ENCODE peak calls at places on chromosomes 12 and 14, in five cellular contexts. One of them, this sample, is unnamed.

GRCh38 chr12:21073822-21074460 is 57.1 kb upstream of the SLCO1B1 start:
- DNase-seq in coronary artery: no peak
- DNase-seq in fibroblast of mammary gland: no peak
- DNase-seq in A549: no peak
- DNase-seq in pancreas: no peak
- DNase-seq in this sample: peak; percentile 46

GRCh38 chr12:2332266-2332665 is 279.5 kb downstream of the CACNA1C start:
- DNase-seq in coronary artery: no peak
- DNase-seq in pancreas: no peak
- DNase-seq in A549: no peak
- DNase-seq in fibroblast of mammary gland: peak; percentile 36
- DNase-seq in this sample: no peak

GRCh38 chr14:79064200-79064599 is 894.0 kb downstream of the NRXN3 start:
- DNase-seq in pancreas: no peak
- DNase-seq in fibroblast of mammary gland: no peak
- DNase-seq in A549: no peak
- DNase-seq in coronary artery: no peak
- DNase-seq in this sample: no peak

GRCh38 chr12:126389215-126389841 is 1324.1 kb downstream of the AACS start:
- DNase-seq in pancreas: no peak
- DNase-seq in A549: no peak
- DNase-seq in coronary artery: no peak
- DNase-seq in fibroblast of mammary gland: peak; percentile 82
- DNase-seq in this sample: no peak

GRCh38 chr14:66508846-66509621 is 1.1 kb downstream of the GPHN start:
- DNase-seq in A549: peak; percentile 20
- DNase-seq in pancreas: peak; percentile 76
- DNase-seq in fibroblast of mammary gland: peak; percentile 21
- DNase-seq in coronary artery: peak; percentile 79
- DNase-seq in this sample: peak; percentile 52

GRCh38 chr14:22497144-22497423 is 91.9 kb downstream of the DAD1 start:
- DNase-seq in A549: no peak
- DNase-seq in coronary artery: no peak
- DNase-seq in fibroblast of mammary gland: no peak
- DNase-seq in pancreas: no peak
- DNase-seq in this sample: no peak

GRCh38 chr12:114438635-114439256 is 32.8 kb upstream of the TBX5 start:
- DNase-seq in A549: no peak
- DNase-seq in coronary artery: no peak
- DNase-seq in pancreas: no peak
- DNase-seq in fibroblast of mammary gland: no peak
- DNase-seq in this sample: no peak

GRCh38 chr12:9646794-9647622 is 22.5 kb upstream of the CLEC2D start:
- DNase-seq in A549: peak; percentile 2
- DNase-seq in fibroblast of mammary gland: peak; percentile 19
- DNase-seq in pancreas: no peak
- DNase-seq in coronary artery: no peak
- DNase-seq in this sample: peak; percentile 47

GRCh38 chr12:89556976-89557375 is 31.1 kb upstream of the POC1B start:
- DNase-seq in coronary artery: no peak
- DNase-seq in A549: no peak
- DNase-seq in fibroblast of mammary gland: no peak
- DNase-seq in pancreas: no peak
- DNase-seq in this sample: no peak

GRCh38 chr12:64252708-64253107 is 30.6 kb upstream of the KICS2 start:
- DNase-seq in pancreas: no peak
- DNase-seq in fibroblast of mammary gland: peak; percentile 97
- DNase-seq in coronary artery: no peak
- DNase-seq in A549: no peak
- DNase-seq in this sample: peak; percentile 64

GRCh38 chr12:120211243-120211903 is 10.5 kb upstream of the RPLP0 start:
- DNase-seq in A549: no peak
- DNase-seq in pancreas: no peak
- DNase-seq in coronary artery: no peak
- DNase-seq in fibroblast of mammary gland: no peak
- DNase-seq in this sample: no peak

GRCh38 chr12:52682938-52683574 is 2.8 kb upstream of the KRT1 start:
- DNase-seq in fibroblast of mammary gland: no peak
- DNase-seq in pancreas: no peak
- DNase-seq in coronary artery: no peak
- DNase-seq in A549: no peak
- DNase-seq in this sample: no peak

GRCh38 chr12:92971869-92972524 is 42.9 kb upstream of the EEA1 start:
- DNase-seq in coronary artery: no peak
- DNase-seq in fibroblast of mammary gland: peak; percentile 92
- DNase-seq in pancreas: no peak
- DNase-seq in A549: no peak
- DNase-seq in this sample: peak; percentile 83

GRCh38 chr12:20627001-20627588 is 68.0 kb upstream of the SLCO1C1 start:
- DNase-seq in fibroblast of mammary gland: no peak
- DNase-seq in coronary artery: no peak
- DNase-seq in pancreas: no peak
- DNase-seq in A549: no peak
- DNase-seq in this sample: no peak

GRCh38 chr12:6961278-6961694 is 9.2 kb downstream of the PHB2 start:
- DNase-seq in coronary artery: peak; percentile 76
- DNase-seq in fibroblast of mammary gland: peak; percentile 78
- DNase-seq in pancreas: no peak
- DNase-seq in A549: no peak
- DNase-seq in this sample: peak; percentile 76

GRCh38 chr12:64452559-64453329 is 824 bp downstream of the TBK1 start:
- DNase-seq in pancreas: no peak
- DNase-seq in coronary artery: no peak
- DNase-seq in A549: peak; percentile 46
- DNase-seq in fibroblast of mammary gland: peak; percentile 97
- DNase-seq in this sample: peak; percentile 96

GRCh38 chr14:33393155-33393894 is 454.6 kb downstream of the NPAS3 start:
- DNase-seq in fibroblast of mammary gland: no peak
- DNase-seq in A549: no peak
- DNase-seq in coronary artery: no peak
- DNase-seq in pancreas: no peak
- DNase-seq in this sample: no peak

GRCh38 chr12:946656-947055 is 2.8 kb downstream of the RAD52 start:
- DNase-seq in pancreas: no peak
- DNase-seq in A549: no peak
- DNase-seq in fibroblast of mammary gland: peak; percentile 44
- DNase-seq in coronary artery: no peak
- DNase-seq in this sample: peak; percentile 40

GRCh38 chr12:15534322-15534721 is 212.0 kb downstream of the PTPRO start:
- DNase-seq in A549: no peak
- DNase-seq in pancreas: no peak
- DNase-seq in fibroblast of mammary gland: peak; percentile 37
- DNase-seq in coronary artery: no peak
- DNase-seq in this sample: no peak

GRCh38 chr14:30559638-30560071 is 697 bp downstream of the G2E3 start:
- DNase-seq in coronary artery: no peak
- DNase-seq in fibroblast of mammary gland: peak; percentile 46
- DNase-seq in pancreas: no peak
- DNase-seq in A549: no peak
- DNase-seq in this sample: peak; percentile 30

GRCh38 chr14:49688701-49689030 is 652 bp upstream of the POLE2 start:
- DNase-seq in coronary artery: no peak
- DNase-seq in A549: no peak
- DNase-seq in fibroblast of mammary gland: no peak
- DNase-seq in pancreas: no peak
- DNase-seq in this sample: no peak

GRCh38 chr14:49692191-49692757 is 646 bp upstream of the KLHDC1 start:
- DNase-seq in A549: no peak
- DNase-seq in pancreas: no peak
- DNase-seq in coronary artery: no peak
- DNase-seq in fibroblast of mammary gland: peak; percentile 30
- DNase-seq in this sample: no peak

GRCh38 chr14:49691031-49691430 is 1.9 kb upstream of the KLHDC1 start:
- DNase-seq in A549: no peak
- DNase-seq in pancreas: no peak
- DNase-seq in coronary artery: no peak
- DNase-seq in fibroblast of mammary gland: no peak
- DNase-seq in this sample: no peak

GRCh38 chr14:49686425-49686824 is 1.6 kb downstream of the POLE2 start:
- DNase-seq in coronary artery: no peak
- DNase-seq in A549: no peak
- DNase-seq in fibroblast of mammary gland: no peak
- DNase-seq in pancreas: no peak
- DNase-seq in this sample: no peak

DNA sequence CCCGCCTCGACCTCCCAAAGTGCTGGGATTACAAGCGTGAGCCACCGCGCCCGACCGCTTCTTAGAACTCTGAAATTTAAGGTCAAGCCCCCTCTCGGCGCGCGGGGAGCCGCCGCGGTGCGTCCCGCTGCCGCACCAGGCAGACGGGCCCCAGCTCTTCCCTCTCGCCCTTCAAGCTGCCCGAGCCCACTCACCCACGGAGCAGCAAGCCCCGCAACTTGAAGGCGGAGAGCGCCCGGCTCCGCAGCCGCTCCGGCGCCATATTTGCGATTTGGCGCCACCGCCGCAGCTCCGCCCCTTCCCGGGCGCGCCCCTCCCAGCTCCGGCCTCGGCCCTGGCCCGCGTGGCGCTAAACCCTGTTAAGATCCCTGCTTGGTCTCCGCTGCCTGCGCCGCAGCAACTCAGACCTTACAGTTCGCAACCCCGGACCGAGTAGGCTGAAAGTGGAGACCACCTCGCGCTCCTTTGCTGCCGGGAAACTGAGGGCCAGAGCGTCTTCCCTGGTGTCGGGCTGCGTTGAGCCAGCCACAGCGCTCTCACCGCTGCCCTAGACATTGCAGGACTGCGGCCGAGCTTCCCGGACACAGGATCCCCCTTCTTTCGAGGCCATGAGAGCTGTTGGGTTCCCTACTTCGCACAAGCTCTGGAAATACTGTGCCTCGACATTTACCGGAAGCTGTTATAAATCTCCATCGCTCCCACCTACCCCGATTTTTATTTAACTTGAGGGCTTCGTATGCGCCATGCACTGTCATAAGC is at the start of gene POLE2:
- DNase-seq in coronary artery: peak; percentile 81
- DNase-seq in fibroblast of mammary gland: peak; percentile 63
- DNase-seq in pancreas: peak; percentile 91
- DNase-seq in A549: peak; percentile 55
- DNase-seq in this sample: peak; percentile 72
- TF ChIP-seq CTCF in coronary artery: no peak
- TF ChIP-seq CTCF in fibroblast of mammary gland: no peak
- TF ChIP-seq CTCF in pancreas: no peak
- TF ChIP-seq CTCF in A549: no peak
- TF ChIP-seq CTCF in this sample: peak; percentile 6

GRCh38 chr12:75634244-75635222 is 123.1 kb upstream of the KRR1 start:
- DNase-seq in pancreas: no peak
- DNase-seq in A549: no peak
- DNase-seq in fibroblast of mammary gland: no peak
- DNase-seq in coronary artery: no peak
- DNase-seq in this sample: no peak

GRCh38 chr12:75632452-75632851 is 121.0 kb upstream of the KRR1 start:
- DNase-seq in fibroblast of mammary gland: peak; percentile 25
- DNase-seq in A549: no peak
- DNase-seq in pancreas: no peak
- DNase-seq in coronary artery: no peak
- DNase-seq in this sample: no peak

GRCh38 chr12:75635606-75636444 is 124.4 kb upstream of the KRR1 start:
- DNase-seq in pancreas: no peak
- DNase-seq in fibroblast of mammary gland: peak; percentile 96
- DNase-seq in coronary artery: no peak
- DNase-seq in A549: peak; percentile 40
- DNase-seq in this sample: peak; percentile 72

GRCh38 chr12:75631809-75632208 is 120.4 kb upstream of the KRR1 start:
- DNase-seq in pancreas: no peak
- DNase-seq in fibroblast of mammary gland: no peak
- DNase-seq in A549: no peak
- DNase-seq in coronary artery: no peak
- DNase-seq in this sample: no peak

DNA sequence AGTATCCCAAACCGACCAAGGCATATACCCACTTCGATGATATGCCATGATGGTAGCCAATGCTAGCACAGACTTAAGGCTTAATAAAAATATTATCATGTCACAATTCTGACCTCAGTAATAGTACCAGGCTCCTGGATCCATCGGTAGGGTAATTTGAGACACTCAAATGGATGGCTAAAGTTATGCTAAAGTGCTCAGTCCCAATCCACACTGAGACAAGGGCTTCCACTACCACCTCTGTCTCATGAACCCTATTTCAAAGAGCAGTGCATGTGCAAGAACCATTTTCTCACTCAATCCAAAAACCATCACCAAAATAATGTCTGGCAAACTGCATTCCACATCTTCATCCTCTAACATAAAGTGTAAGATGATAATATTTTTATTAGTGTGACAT is 122.4 kb upstream of the KRR1 start:
- DNase-seq in pancreas: no peak
- DNase-seq in A549: no peak
- DNase-seq in fibroblast of mammary gland: no peak
- DNase-seq in coronary artery: no peak
- DNase-seq in this sample: no peak
- H3K4me3 ChIP-seq in pancreas: no peak overlapping the region
- H3K4me3 ChIP-seq in A549: no peak overlapping the region
- H3K4me3 ChIP-seq in fibroblast of mammary gland: no peak overlapping the region
- H3K4me3 ChIP-seq in coronary artery: no peak overlapping the region
- H3K4me3 ChIP-seq in this sample: no peak overlapping the region

GRCh38 chr12:128613821-128614220 is 209.9 kb downstream of the SLC15A4 start:
- DNase-seq in coronary artery: no peak
- DNase-seq in A549: no peak
- DNase-seq in fibroblast of mammary gland: no peak
- DNase-seq in pancreas: no peak
- DNase-seq in this sample: no peak
- TF ChIP-seq CTCF in coronary artery: no peak
- TF ChIP-seq CTCF in A549: no peak
- TF ChIP-seq CTCF in fibroblast of mammary gland: no peak
- TF ChIP-seq CTCF in pancreas: no peak
- TF ChIP-seq CTCF in this sample: no peak

GRCh38 chr14:75978249-75978731 is 3.5 kb downstream of the TGFB3 start:
- DNase-seq in coronary artery: no peak
- DNase-seq in pancreas: no peak
- DNase-seq in A549: no peak
- DNase-seq in fibroblast of mammary gland: no peak
- DNase-seq in this sample: peak; percentile 23

GRCh38 chr14:75977544-75977943 is 4.3 kb downstream of the TGFB3 start:
- DNase-seq in pancreas: no peak
- DNase-seq in fibroblast of mammary gland: peak; percentile 69
- DNase-seq in coronary artery: no peak
- DNase-seq in A549: no peak
- DNase-seq in this sample: peak; percentile 29

GRCh38 chr14:75980856-75981255 is 939 bp downstream of the TGFB3 start:
- DNase-seq in coronary artery: no peak
- DNase-seq in pancreas: peak; percentile 64
- DNase-seq in A549: no peak
- DNase-seq in fibroblast of mammary gland: peak; percentile 42
- DNase-seq in this sample: peak; percentile 37

GRCh38 chr14:75979641-75980422 is 2.0 kb downstream of the TGFB3 start:
- DNase-seq in fibroblast of mammary gland: peak; percentile 20
- DNase-seq in coronary artery: peak; percentile 81
- DNase-seq in pancreas: no peak
- DNase-seq in A549: no peak
- DNase-seq in this sample: no peak

DNA sequence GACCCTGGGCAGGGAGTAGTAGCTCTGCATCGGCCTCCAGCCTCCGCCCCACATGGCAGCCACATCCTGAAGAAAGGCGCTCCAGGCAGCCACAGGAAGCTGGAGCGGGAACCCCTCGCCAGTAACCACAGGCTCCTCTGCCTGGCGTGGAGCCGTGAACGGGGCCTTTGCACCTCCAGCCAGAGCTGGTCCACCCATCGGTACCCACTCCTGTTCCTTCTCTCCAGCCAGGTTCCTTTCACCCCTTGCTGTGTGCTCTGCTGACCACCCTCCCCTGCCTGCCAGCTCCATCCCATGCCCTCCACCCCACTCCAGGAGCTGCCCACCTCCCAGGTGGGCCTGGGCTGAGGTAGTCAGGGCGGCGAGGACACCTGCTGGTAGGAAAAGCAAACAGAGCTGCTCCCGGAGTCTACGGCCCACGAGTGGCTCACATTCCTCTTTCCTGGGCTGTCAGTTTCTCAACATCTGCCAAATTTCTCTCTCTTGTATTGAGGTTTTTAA is 2.7 kb downstream of the TGFB3 start:
- DNase-seq in pancreas: peak; percentile 67
- DNase-seq in fibroblast of mammary gland: peak; percentile 57
- DNase-seq in A549: peak; percentile 33
- DNase-seq in coronary artery: no peak
- DNase-seq in this sample: peak; percentile 31
- H3K4me3 ChIP-seq in pancreas: peak overlapping the region; percentile 69
- H3K4me3 ChIP-seq in fibroblast of mammary gland: peak overlapping the region; percentile 63
- H3K4me3 ChIP-seq in A549: no peak overlapping the region
- H3K4me3 ChIP-seq in coronary artery: peak overlapping the region; percentile 92
- H3K4me3 ChIP-seq in this sample: no peak overlapping the region